ENCODE peak calls at places on chromosomes 16 and 17, in five cellular contexts. I, A, P, C and T are unnamed samples.

GRCh38 chr16:85715169-85716015 is 26.6 kb upstream of the GINS2 start:
- DNase-seq in I (no peak), A (no peak), P (no peak), C (no peak), T (no peak)

GRCh38 chr17:28763804-28764266 is 20.0 kb downstream of the TRAF4 start:
- DNase-seq in I (peak), A (peak), P (peak), C (peak), T (peak)

GRCh38 chr17:41413353-41413752 is 11.0 kb downstream of the KRT37 start:
- DNase-seq in I (no peak), A (no peak), P (no peak), C (peak), T (no peak)

GRCh38 chr17:27882162-27882840 is 10.9 kb downstream of the LYRM9 start:
- DNase-seq in I (no peak), A (no peak), P (no peak), C (no peak), T (no peak)

GRCh38 chr16:17314148-17314547 is 156.6 kb downstream of the XYLT1 start:
- DNase-seq in I (no peak), A (no peak), P (no peak), C (no peak), T (no peak)

GRCh38 chr17:33050611-33051140 is 59.0 kb downstream of the SPACA3 start:
- DNase-seq in I (no peak), A (no peak), P (no peak), C (no peak), T (no peak)

GRCh38 chr17:51819341-51819740 is 339.2 kb downstream of the CA10 start:
- DNase-seq in I (peak), A (no peak), P (no peak), C (no peak), T (no peak)

GRCh38 chr16:1990336-1991134 is 765 bp downstream of the SYNGR3 start:
- DNase-seq in I (peak), A (peak), P (no peak), C (no peak), T (peak)

GRCh38 chr17:4948166-4948996 is at the start of gene PFN1:
- DNase-seq in I (peak), A (peak), P (peak), C (peak), T (peak)

GRCh38 chr16:19389246-19389645 is 28.4 kb upstream of the TMC5 start:
- DNase-seq in I (peak), A (peak), P (peak), C (peak), T (peak)

GRCh38 chr17:16377804-16378400 is 3.0 kb upstream of the UBB start:
- DNase-seq in I (no peak), A (no peak), P (no peak), C (peak), T (no peak)

GRCh38 chr16:69443809-69444611 is 19.6 kb downstream of the CYB5B start:
- DNase-seq in I (peak), A (no peak), P (peak), C (peak), T (peak)

GRCh38 chr17:66952681-66953638 is 11.5 kb upstream of the CACNG4 start:
- DNase-seq in I (no peak), A (no peak), P (no peak), C (no peak), T (no peak)

GRCh38 chr17:80663783-80664206 is 119.2 kb downstream of the RPTOR start:
- DNase-seq in I (peak), A (no peak), P (no peak), C (no peak), T (peak)

GRCh38 chr16:24052466-24053324 is 203.4 kb upstream of the CACNG3 start:
- DNase-seq in I (no peak), A (no peak), P (no peak), C (peak), T (no peak)

GRCh38 chr16:4051591-4051990 is 64.7 kb downstream of the ADCY9 start:
- DNase-seq in I (no peak), A (no peak), P (no peak), C (peak), T (no peak)